ENCODE peak calls at places on chromosomes 12 and 14, in ten cellular contexts. One of them, this sample, is unnamed. For H3K4me1, the result is how much of the 10 kb centered on the place peaks cover.

GRCh38 chr14:98894600-98894999 is 377.4 kb downstream of the BCL11B start:
- DNase-seq in naive thymus-derived CD4-positive, alpha-beta T cell: no peak
- DNase-seq in SJCRH30: no peak
- DNase-seq in transverse colon: no peak
- DNase-seq in pancreas: no peak
- DNase-seq in CD8-positive, alpha-beta T cell: no peak
- DNase-seq in neuronal stem cell: no peak
- DNase-seq in hepatocyte: no peak
- DNase-seq in GM23338: no peak
- DNase-seq in uterus: no peak
- DNase-seq in this sample: no peak

GRCh38 chr12:16299403-16299802 is 21.9 kb upstream of the SLC15A5 start:
- DNase-seq in naive thymus-derived CD4-positive, alpha-beta T cell: no peak
- DNase-seq in SJCRH30: no peak
- DNase-seq in transverse colon: peak
- DNase-seq in pancreas: no peak
- DNase-seq in CD8-positive, alpha-beta T cell: no peak
- DNase-seq in neuronal stem cell: no peak
- DNase-seq in hepatocyte: no peak
- DNase-seq in GM23338: no peak
- DNase-seq in uterus: no peak
- DNase-seq in this sample: no peak

GRCh38 chr14:52391866-52392600 is 77.9 kb downstream of the PTGER2 start:
- DNase-seq in naive thymus-derived CD4-positive, alpha-beta T cell: no peak
- DNase-seq in SJCRH30: no peak
- DNase-seq in transverse colon: no peak
- DNase-seq in pancreas: no peak
- DNase-seq in CD8-positive, alpha-beta T cell: no peak
- DNase-seq in neuronal stem cell: no peak
- DNase-seq in hepatocyte: no peak
- DNase-seq in GM23338: no peak
- DNase-seq in uterus: no peak
- DNase-seq in this sample: no peak

GRCh38 chr12:76820888-76821482 is 57.1 kb downstream of the ZDHHC17 start:
- DNase-seq in naive thymus-derived CD4-positive, alpha-beta T cell: no peak
- DNase-seq in SJCRH30: peak
- DNase-seq in transverse colon: peak
- DNase-seq in pancreas: no peak
- DNase-seq in CD8-positive, alpha-beta T cell: no peak
- DNase-seq in neuronal stem cell: peak
- DNase-seq in hepatocyte: peak
- DNase-seq in GM23338: peak
- DNase-seq in uterus: peak
- DNase-seq in this sample: no peak

GRCh38 chr12:65892905-65893304 is 68.6 kb downstream of the HMGA2 start:
- DNase-seq in naive thymus-derived CD4-positive, alpha-beta T cell: no peak
- DNase-seq in SJCRH30: peak
- DNase-seq in transverse colon: no peak
- DNase-seq in pancreas: no peak
- DNase-seq in CD8-positive, alpha-beta T cell: no peak
- DNase-seq in neuronal stem cell: no peak
- DNase-seq in hepatocyte: no peak
- DNase-seq in GM23338: no peak
- DNase-seq in uterus: no peak
- DNase-seq in this sample: no peak

GRCh38 chr12:122722347-122722746 is 5.7 kb upstream of the HCAR3 start:
- DNase-seq in naive thymus-derived CD4-positive, alpha-beta T cell: no peak
- DNase-seq in SJCRH30: no peak
- DNase-seq in transverse colon: no peak
- DNase-seq in pancreas: no peak
- DNase-seq in CD8-positive, alpha-beta T cell: no peak
- DNase-seq in neuronal stem cell: no peak
- DNase-seq in hepatocyte: no peak
- DNase-seq in GM23338: no peak
- DNase-seq in uterus: no peak
- DNase-seq in this sample: no peak

GRCh38 chr14:100012478-100012925 is 52.7 kb upstream of the EVL start:
- DNase-seq in naive thymus-derived CD4-positive, alpha-beta T cell: no peak
- DNase-seq in SJCRH30: no peak
- DNase-seq in transverse colon: no peak
- DNase-seq in pancreas: no peak
- DNase-seq in CD8-positive, alpha-beta T cell: no peak
- DNase-seq in neuronal stem cell: no peak
- DNase-seq in hepatocyte: no peak
- DNase-seq in GM23338: no peak
- DNase-seq in uterus: no peak
- DNase-seq in this sample: no peak

GRCh38 chr14:51014086-51014485 is 69.8 kb upstream of the PYGL start:
- DNase-seq in naive thymus-derived CD4-positive, alpha-beta T cell: no peak
- DNase-seq in SJCRH30: no peak
- DNase-seq in transverse colon: no peak
- DNase-seq in pancreas: no peak
- DNase-seq in CD8-positive, alpha-beta T cell: no peak
- DNase-seq in neuronal stem cell: no peak
- DNase-seq in hepatocyte: peak
- DNase-seq in GM23338: no peak
- DNase-seq in uterus: peak
- DNase-seq in this sample: no peak

GRCh38 chr12:4172999-4173398 is 100.6 kb upstream of the CCND2 start:
- DNase-seq in naive thymus-derived CD4-positive, alpha-beta T cell: no peak
- DNase-seq in SJCRH30: no peak
- DNase-seq in transverse colon: no peak
- DNase-seq in pancreas: no peak
- DNase-seq in CD8-positive, alpha-beta T cell: no peak
- DNase-seq in neuronal stem cell: no peak
- DNase-seq in hepatocyte: peak
- DNase-seq in GM23338: no peak
- DNase-seq in uterus: no peak
- DNase-seq in this sample: no peak

GRCh38 chr12:92596388-92596787 is 106.4 kb upstream of the PLEKHG7 start:
- DNase-seq in naive thymus-derived CD4-positive, alpha-beta T cell: no peak
- DNase-seq in SJCRH30: peak
- DNase-seq in transverse colon: no peak
- DNase-seq in pancreas: no peak
- DNase-seq in CD8-positive, alpha-beta T cell: no peak
- DNase-seq in neuronal stem cell: no peak
- DNase-seq in hepatocyte: peak
- DNase-seq in GM23338: no peak
- DNase-seq in uterus: no peak
- DNase-seq in this sample: no peak

DNA sequence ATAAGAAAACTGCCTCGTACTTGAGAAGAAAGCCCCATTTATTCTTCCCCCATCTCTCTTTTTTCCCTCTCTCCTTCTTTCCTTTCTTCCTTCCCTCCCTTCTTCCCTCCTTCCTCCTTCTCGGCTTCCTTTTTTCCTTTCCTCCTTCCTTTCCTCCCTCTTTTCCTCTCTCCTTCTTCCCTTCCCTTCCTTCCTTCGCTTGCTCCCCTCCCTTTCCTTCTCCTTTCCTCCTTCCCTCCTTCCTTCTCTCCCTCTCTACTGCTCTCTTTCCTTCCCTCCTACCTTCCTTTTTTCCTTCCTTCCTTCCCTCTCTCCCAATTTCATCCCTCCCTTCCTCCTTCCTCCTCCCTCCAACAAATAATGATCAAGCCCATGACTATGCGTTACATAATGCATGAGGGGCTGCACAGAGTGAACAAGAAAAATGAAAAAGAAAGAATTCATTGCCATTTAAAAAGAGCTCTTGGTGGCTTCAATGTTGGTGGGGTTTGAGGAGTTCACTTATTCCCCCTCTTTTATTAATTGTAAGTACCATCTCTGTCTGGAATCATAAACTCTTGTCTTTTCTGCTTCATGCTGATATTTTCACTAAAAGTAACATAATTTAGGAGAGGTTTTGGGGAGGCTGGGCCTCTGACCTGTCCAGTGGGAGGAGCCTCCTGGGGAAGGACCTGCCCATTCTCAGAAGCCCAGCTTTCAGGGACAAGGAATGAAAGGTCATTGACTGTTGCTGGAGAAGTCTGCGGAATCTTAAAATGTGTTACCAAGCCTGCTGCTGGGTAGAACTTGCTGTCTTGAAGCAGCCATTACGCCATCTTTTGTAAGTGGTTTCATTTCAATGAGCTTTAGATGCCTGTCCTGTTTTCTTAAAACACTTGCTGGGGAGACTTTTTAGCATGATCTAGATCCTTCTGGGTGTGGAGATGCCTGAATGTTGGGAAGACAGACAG is 144.3 kb downstream of the CHST11 start:
- DNase-seq in naive thymus-derived CD4-positive, alpha-beta T cell: no peak
- DNase-seq in SJCRH30: no peak
- DNase-seq in transverse colon: no peak
- DNase-seq in pancreas: no peak
- DNase-seq in CD8-positive, alpha-beta T cell: no peak
- DNase-seq in neuronal stem cell: no peak
- DNase-seq in hepatocyte: no peak
- DNase-seq in GM23338: no peak
- DNase-seq in uterus: no peak
- DNase-seq in this sample: no peak
- H3K4me1 ChIP-seq in naive thymus-derived CD4-positive, alpha-beta T cell: under half
- H3K4me1 ChIP-seq in SJCRH30: under half
- H3K4me1 ChIP-seq in transverse colon: under half
- H3K4me1 ChIP-seq in pancreas: under half
- H3K4me1 ChIP-seq in CD8-positive, alpha-beta T cell: under half
- H3K4me1 ChIP-seq in neuronal stem cell: under half
- H3K4me1 ChIP-seq in hepatocyte: under half
- H3K4me1 ChIP-seq in GM23338: under half
- H3K4me1 ChIP-seq in uterus: under half
- H3K4me1 ChIP-seq in this sample: under half

DNA sequence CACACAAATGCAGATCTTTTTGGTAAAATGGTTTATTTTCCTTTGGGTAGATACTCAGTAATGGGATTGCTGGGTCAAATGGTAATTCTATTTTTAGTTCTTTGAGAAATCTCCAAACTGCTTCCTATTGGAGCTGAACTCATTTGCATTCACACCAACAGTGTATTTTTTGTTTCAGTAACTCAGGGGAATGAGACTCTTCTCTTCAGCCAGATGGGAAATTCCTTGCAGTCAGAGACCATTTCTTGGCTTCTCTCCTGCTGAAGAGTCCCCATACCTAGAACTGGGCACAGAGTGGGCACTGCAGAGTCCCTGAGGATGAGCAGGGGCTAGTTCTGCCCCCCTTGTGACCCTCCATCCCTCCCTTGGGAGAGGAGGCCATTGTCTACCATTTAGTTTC is 10.8 kb downstream of the SDSL start:
- DNase-seq in naive thymus-derived CD4-positive, alpha-beta T cell: no peak
- DNase-seq in SJCRH30: no peak
- DNase-seq in transverse colon: no peak
- DNase-seq in pancreas: no peak
- DNase-seq in CD8-positive, alpha-beta T cell: no peak
- DNase-seq in neuronal stem cell: no peak
- DNase-seq in hepatocyte: no peak
- DNase-seq in GM23338: no peak
- DNase-seq in uterus: no peak
- DNase-seq in this sample: no peak
- H3K27ac ChIP-seq in naive thymus-derived CD4-positive, alpha-beta T cell: no peak
- H3K27ac ChIP-seq in SJCRH30: no peak
- H3K27ac ChIP-seq in transverse colon: no peak
- H3K27ac ChIP-seq in pancreas: no peak
- H3K27ac ChIP-seq in CD8-positive, alpha-beta T cell: no peak
- H3K27ac ChIP-seq in neuronal stem cell: no peak
- H3K27ac ChIP-seq in hepatocyte: no peak
- H3K27ac ChIP-seq in GM23338: no peak
- H3K27ac ChIP-seq in uterus: no peak
- H3K27ac ChIP-seq in this sample: no peak

GRCh38 chr14:54490448-54490805 is 1.6 kb upstream of the GMFB start:
- DNase-seq in naive thymus-derived CD4-positive, alpha-beta T cell: no peak
- DNase-seq in SJCRH30: no peak
- DNase-seq in transverse colon: no peak
- DNase-seq in pancreas: no peak
- DNase-seq in CD8-positive, alpha-beta T cell: no peak
- DNase-seq in neuronal stem cell: no peak
- DNase-seq in hepatocyte: no peak
- DNase-seq in GM23338: no peak
- DNase-seq in uterus: no peak
- DNase-seq in this sample: no peak

GRCh38 chr14:54488646-54489317 is at the start of gene GMFB:
- DNase-seq in naive thymus-derived CD4-positive, alpha-beta T cell: peak
- DNase-seq in SJCRH30: peak
- DNase-seq in transverse colon: peak
- DNase-seq in pancreas: peak
- DNase-seq in CD8-positive, alpha-beta T cell: peak
- DNase-seq in neuronal stem cell: peak
- DNase-seq in hepatocyte: peak
- DNase-seq in GM23338: peak
- DNase-seq in uterus: peak
- DNase-seq in this sample: peak

GRCh38 chr14:54488318-54488645 is 498 bp downstream of the GMFB start:
- DNase-seq in naive thymus-derived CD4-positive, alpha-beta T cell: peak
- DNase-seq in SJCRH30: no peak
- DNase-seq in transverse colon: no peak
- DNase-seq in pancreas: no peak
- DNase-seq in CD8-positive, alpha-beta T cell: no peak
- DNase-seq in neuronal stem cell: no peak
- DNase-seq in hepatocyte: no peak
- DNase-seq in GM23338: peak
- DNase-seq in uterus: no peak
- DNase-seq in this sample: no peak

GRCh38 chr14:54489318-54489683 is 521 bp upstream of the GMFB start:
- DNase-seq in naive thymus-derived CD4-positive, alpha-beta T cell: no peak
- DNase-seq in SJCRH30: no peak
- DNase-seq in transverse colon: no peak
- DNase-seq in pancreas: no peak
- DNase-seq in CD8-positive, alpha-beta T cell: no peak
- DNase-seq in neuronal stem cell: no peak
- DNase-seq in hepatocyte: no peak
- DNase-seq in GM23338: no peak
- DNase-seq in uterus: no peak
- DNase-seq in this sample: no peak

GRCh38 chr14:54489731-54490447 is 1.1 kb upstream of the GMFB start:
- DNase-seq in naive thymus-derived CD4-positive, alpha-beta T cell: no peak
- DNase-seq in SJCRH30: no peak
- DNase-seq in transverse colon: no peak
- DNase-seq in pancreas: no peak
- DNase-seq in CD8-positive, alpha-beta T cell: no peak
- DNase-seq in neuronal stem cell: no peak
- DNase-seq in hepatocyte: no peak
- DNase-seq in GM23338: no peak
- DNase-seq in uterus: no peak
- DNase-seq in this sample: no peak
- H3K4me3 ChIP-seq in naive thymus-derived CD4-positive, alpha-beta T cell: peak
- H3K4me3 ChIP-seq in SJCRH30: peak
- H3K4me3 ChIP-seq in transverse colon: no peak
- H3K4me3 ChIP-seq in pancreas: no peak
- H3K4me3 ChIP-seq in CD8-positive, alpha-beta T cell: peak
- H3K4me3 ChIP-seq in neuronal stem cell: no peak
- H3K4me3 ChIP-seq in hepatocyte: no peak
- H3K4me3 ChIP-seq in GM23338: peak
- H3K4me3 ChIP-seq in uterus: peak
- H3K4me3 ChIP-seq in this sample: no peak

DNA sequence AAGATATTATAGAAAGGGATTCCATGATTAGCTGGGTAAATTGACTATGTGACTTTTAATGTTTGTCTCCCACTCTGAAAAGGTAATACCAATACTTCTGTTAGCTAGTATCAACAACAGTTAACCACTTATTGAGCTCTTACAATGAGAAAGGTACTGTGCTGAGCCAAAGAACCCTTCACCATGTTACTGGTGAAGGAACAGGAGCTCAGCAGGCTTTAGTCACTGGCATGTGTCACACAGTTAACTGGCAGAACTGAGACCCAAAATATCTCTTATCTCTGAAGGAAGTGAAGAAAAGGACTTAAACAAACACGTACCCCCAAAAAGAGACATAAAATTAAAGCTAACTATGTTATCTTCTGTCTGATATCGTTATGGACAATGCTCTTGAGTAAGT is 170.6 kb downstream of the MED13L start:
- DNase-seq in naive thymus-derived CD4-positive, alpha-beta T cell: no peak
- DNase-seq in SJCRH30: no peak
- DNase-seq in transverse colon: no peak
- DNase-seq in pancreas: no peak
- DNase-seq in CD8-positive, alpha-beta T cell: no peak
- DNase-seq in neuronal stem cell: no peak
- DNase-seq in hepatocyte: no peak
- DNase-seq in GM23338: no peak
- DNase-seq in uterus: no peak
- DNase-seq in this sample: no peak
- H3K4me1 ChIP-seq in naive thymus-derived CD4-positive, alpha-beta T cell: under half
- H3K4me1 ChIP-seq in SJCRH30: under half
- H3K4me1 ChIP-seq in transverse colon: under half
- H3K4me1 ChIP-seq in pancreas: under half
- H3K4me1 ChIP-seq in CD8-positive, alpha-beta T cell: under half
- H3K4me1 ChIP-seq in neuronal stem cell: under half
- H3K4me1 ChIP-seq in hepatocyte: under half
- H3K4me1 ChIP-seq in GM23338: under half
- H3K4me1 ChIP-seq in uterus: under half
- H3K4me1 ChIP-seq in this sample: under half

This sample was measured in lung.